ENCODE peak calls at places on chromosomes 3 and 15, in nine cellular contexts. One of them, this sample, is unnamed.

GRCh38 chr3:179840985-179841384 is 188.1 kb downstream of the USP13 start:
- DNase-seq in body of pancreas: peak; percentile 15
- DNase-seq in GM12878: no peak
- DNase-seq in Peyer's patch: no peak
- DNase-seq in stomach: no peak
- DNase-seq in A549: peak; percentile 12
- DNase-seq in breast epithelium: no peak
- DNase-seq in transverse colon: no peak
- DNase-seq in prostate gland: no peak
- DNase-seq in this sample: peak; percentile 19

GRCh38 chr3:143139786-143140185 is 20.2 kb downstream of the CHST2 start:
- DNase-seq in body of pancreas: no peak
- DNase-seq in GM12878: no peak
- DNase-seq in Peyer's patch: no peak
- DNase-seq in stomach: no peak
- DNase-seq in A549: peak; percentile 49
- DNase-seq in breast epithelium: no peak
- DNase-seq in transverse colon: peak; percentile 12
- DNase-seq in prostate gland: no peak
- DNase-seq in this sample: no peak

GRCh38 chr3:2595486-2595885 is 496.8 kb downstream of the CNTN4 start:
- DNase-seq in body of pancreas: no peak
- DNase-seq in GM12878: no peak
- DNase-seq in Peyer's patch: no peak
- DNase-seq in stomach: no peak
- DNase-seq in A549: no peak
- DNase-seq in breast epithelium: no peak
- DNase-seq in transverse colon: no peak
- DNase-seq in prostate gland: no peak
- DNase-seq in this sample: no peak

GRCh38 chr3:88810455-88810854 is 297.0 kb upstream of the EPHA3 start:
- DNase-seq in body of pancreas: no peak
- DNase-seq in GM12878: no peak
- DNase-seq in Peyer's patch: no peak
- DNase-seq in stomach: no peak
- DNase-seq in A549: no peak
- DNase-seq in breast epithelium: no peak
- DNase-seq in transverse colon: no peak
- DNase-seq in prostate gland: no peak
- DNase-seq in this sample: peak; percentile 6

GRCh38 chr3:71753716-71754609 is at the start of gene GPR27:
- DNase-seq in body of pancreas: peak; percentile 33
- DNase-seq in GM12878: no peak
- DNase-seq in Peyer's patch: no peak
- DNase-seq in stomach: no peak
- DNase-seq in A549: peak; percentile 59
- DNase-seq in breast epithelium: no peak
- DNase-seq in transverse colon: no peak
- DNase-seq in prostate gland: no peak
- DNase-seq in this sample: no peak

GRCh38 chr15:41286665-41287333 is 45.6 kb downstream of the OIP5 start:
- DNase-seq in body of pancreas: no peak
- DNase-seq in GM12878: no peak
- DNase-seq in Peyer's patch: no peak
- DNase-seq in stomach: no peak
- DNase-seq in A549: no peak
- DNase-seq in breast epithelium: no peak
- DNase-seq in transverse colon: no peak
- DNase-seq in prostate gland: no peak
- DNase-seq in this sample: no peak

GRCh38 chr3:155184027-155184426 is 103.9 kb downstream of the MME start:
- DNase-seq in body of pancreas: no peak
- DNase-seq in GM12878: no peak
- DNase-seq in Peyer's patch: no peak
- DNase-seq in stomach: no peak
- DNase-seq in A549: no peak
- DNase-seq in breast epithelium: no peak
- DNase-seq in transverse colon: no peak
- DNase-seq in prostate gland: no peak
- DNase-seq in this sample: no peak

GRCh38 chr3:54533856-54534255 is 394.0 kb downstream of the LRTM1 start:
- DNase-seq in body of pancreas: no peak
- DNase-seq in GM12878: no peak
- DNase-seq in Peyer's patch: no peak
- DNase-seq in stomach: no peak
- DNase-seq in A549: no peak
- DNase-seq in breast epithelium: no peak
- DNase-seq in transverse colon: no peak
- DNase-seq in prostate gland: no peak
- DNase-seq in this sample: no peak

GRCh38 chr15:59186501-59186900 is 20.1 kb upstream of the LDHAL6B start:
- DNase-seq in body of pancreas: no peak
- DNase-seq in GM12878: no peak
- DNase-seq in Peyer's patch: no peak
- DNase-seq in stomach: no peak
- DNase-seq in A549: peak; percentile 29
- DNase-seq in breast epithelium: no peak
- DNase-seq in transverse colon: no peak
- DNase-seq in prostate gland: no peak
- DNase-seq in this sample: no peak

GRCh38 chr3:133572158-133573053 is 1.1 kb upstream of the CDV3 start:
- DNase-seq in body of pancreas: no peak
- DNase-seq in GM12878: peak; percentile 82
- DNase-seq in Peyer's patch: no peak
- DNase-seq in stomach: no peak
- DNase-seq in A549: peak; percentile 32
- DNase-seq in breast epithelium: no peak
- DNase-seq in transverse colon: peak; percentile 19
- DNase-seq in prostate gland: no peak
- DNase-seq in this sample: no peak

GRCh38 chr3:46520531-46520930 is 22.8 kb downstream of the RTP3 start:
- DNase-seq in body of pancreas: no peak
- DNase-seq in GM12878: no peak
- DNase-seq in Peyer's patch: no peak
- DNase-seq in stomach: no peak
- DNase-seq in A549: no peak
- DNase-seq in breast epithelium: no peak
- DNase-seq in transverse colon: no peak
- DNase-seq in prostate gland: no peak
- DNase-seq in this sample: no peak
- TF ChIP-seq POLR2A in body of pancreas: no peak
- TF ChIP-seq POLR2A in GM12878: no peak
- TF ChIP-seq POLR2A in Peyer's patch: no peak
- TF ChIP-seq POLR2A in stomach: no peak
- TF ChIP-seq POLR2A in A549: no peak
- TF ChIP-seq POLR2A in breast epithelium: no peak
- TF ChIP-seq POLR2A in transverse colon: no peak
- TF ChIP-seq POLR2A in prostate gland: no peak
- TF ChIP-seq POLR2A in this sample: no peak

DNA sequence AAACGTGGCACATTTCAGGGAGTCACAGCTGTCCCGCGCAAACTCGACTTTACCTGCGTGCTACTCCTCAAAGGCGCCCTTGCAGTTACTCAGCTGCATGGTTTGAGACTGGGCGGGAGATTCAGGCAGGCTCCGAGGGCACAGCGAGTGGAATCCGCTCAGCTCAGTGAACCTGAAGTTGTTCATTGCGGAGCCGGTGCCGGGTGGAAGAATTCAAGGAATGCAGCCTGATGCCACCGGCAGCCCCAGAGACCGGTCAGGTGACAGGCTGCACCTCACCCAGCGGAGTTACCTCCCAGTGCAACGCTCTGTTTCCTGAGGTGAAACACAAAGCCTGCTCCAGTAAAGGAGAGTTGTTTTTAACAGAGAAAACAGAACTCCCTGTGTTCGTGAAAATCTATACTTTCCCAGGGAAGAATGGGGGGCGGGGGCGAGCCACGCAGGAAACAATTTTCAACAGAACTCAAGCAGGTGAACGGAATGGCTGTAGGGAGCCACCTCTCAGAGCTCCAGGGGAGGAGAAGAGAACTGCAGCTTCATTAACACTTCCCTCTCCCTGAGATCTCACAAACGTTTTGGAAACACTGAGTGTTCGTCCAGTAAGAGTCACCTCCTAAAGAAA is 3.8 kb downstream of the VEPH1 start:
- DNase-seq in body of pancreas: peak; percentile 78
- DNase-seq in GM12878: no peak
- DNase-seq in Peyer's patch: peak; percentile 51
- DNase-seq in stomach: peak; percentile 73
- DNase-seq in A549: peak; percentile 7
- DNase-seq in breast epithelium: peak; percentile 76
- DNase-seq in transverse colon: peak; percentile 45
- DNase-seq in prostate gland: peak; percentile 53
- DNase-seq in this sample: no peak
- H3K4me3 ChIP-seq in body of pancreas: peak overlapping the region; percentile 28
- H3K4me3 ChIP-seq in GM12878: no peak overlapping the region
- H3K4me3 ChIP-seq in Peyer's patch: no peak overlapping the region
- H3K4me3 ChIP-seq in stomach: peak overlapping the region; percentile 50
- H3K4me3 ChIP-seq in A549: peak overlapping the region; percentile 1
- H3K4me3 ChIP-seq in breast epithelium: peak overlapping the region; percentile 56
- H3K4me3 ChIP-seq in transverse colon: peak overlapping the region; percentile 44
- H3K4me3 ChIP-seq in prostate gland: peak overlapping the region; percentile 24
- H3K4me3 ChIP-seq in this sample: no peak overlapping the region

GRCh38 chr15:63555520-63555919 is 41.7 kb upstream of the FBXL22 start:
- DNase-seq in body of pancreas: no peak
- DNase-seq in GM12878: no peak
- DNase-seq in Peyer's patch: no peak
- DNase-seq in stomach: no peak
- DNase-seq in A549: no peak
- DNase-seq in breast epithelium: no peak
- DNase-seq in transverse colon: no peak
- DNase-seq in prostate gland: no peak
- DNase-seq in this sample: no peak
- TF ChIP-seq POLR2A in body of pancreas: no peak
- TF ChIP-seq POLR2A in GM12878: no peak
- TF ChIP-seq POLR2A in Peyer's patch: no peak
- TF ChIP-seq POLR2A in stomach: no peak
- TF ChIP-seq POLR2A in A549: no peak
- TF ChIP-seq POLR2A in breast epithelium: no peak
- TF ChIP-seq POLR2A in transverse colon: no peak
- TF ChIP-seq POLR2A in prostate gland: no peak
- TF ChIP-seq POLR2A in this sample: no peak

GRCh38 chr15:80250614-80251504 is 1.2 kb downstream of the CTXND1 start:
- DNase-seq in body of pancreas: no peak
- DNase-seq in GM12878: no peak
- DNase-seq in Peyer's patch: no peak
- DNase-seq in stomach: no peak
- DNase-seq in A549: no peak
- DNase-seq in breast epithelium: no peak
- DNase-seq in transverse colon: no peak
- DNase-seq in prostate gland: no peak
- DNase-seq in this sample: no peak
- H3K4me3 ChIP-seq in body of pancreas: no peak overlapping the region
- H3K4me3 ChIP-seq in GM12878: no peak overlapping the region
- H3K4me3 ChIP-seq in Peyer's patch: no peak overlapping the region
- H3K4me3 ChIP-seq in stomach: peak overlapping the region; percentile 67
- H3K4me3 ChIP-seq in A549: peak overlapping the region; percentile 49
- H3K4me3 ChIP-seq in breast epithelium: peak overlapping the region; percentile 67
- H3K4me3 ChIP-seq in transverse colon: peak overlapping the region; percentile 43
- H3K4me3 ChIP-seq in prostate gland: no peak overlapping the region
- H3K4me3 ChIP-seq in this sample: peak overlapping the region; percentile 34